ENCODE peak calls at places on chromosomes 3 and 15, in seven cellular contexts. F is neural progenitor cell; D is stimulated activated CD4-positive, alpha-beta T cell treated with anti-CD3 and anti-CD28 coated beads, Interleukin-2, amount 100 ng/mL, for 48 hours; Z is AG09319; L is BE2C; C is progenitor cell of endocrine pancreas; K is NCI-H1694. E is an unnamed sample.

GRCh38 chr15:41417418-41417811 is 520 bp downstream of the RTF1 start:
- DNase-seq in F (peak), D (peak), Z (no peak), L (peak), C (peak), K (no peak), E (peak)

GRCh38 chr3:158539414-158540014 is 31.5 kb upstream of the MLF1 start:
- DNase-seq in F (peak), D (peak), Z (no peak), L (peak), C (no peak), K (peak), E (no peak)

GRCh38 chr3:39315420-39315819 is 14.1 kb upstream of the CCR8 start:
- DNase-seq in F (no peak), D (no peak), Z (no peak), L (no peak), C (no peak), K (no peak), E (no peak)

GRCh38 chr3:56001537-56001936 is 466.7 kb downstream of the ERC2 start:
- DNase-seq in F (no peak), D (no peak), Z (no peak), L (no peak), C (no peak), K (no peak), E (no peak)

GRCh38 chr3:4292301-4292700 is 10.9 kb upstream of the SETMAR start:
- DNase-seq in F (no peak), D (no peak), Z (no peak), L (no peak), C (no peak), K (no peak), E (no peak)

GRCh38 chr3:114411811-114412803 is 118.3 kb downstream of the TIGIT start:
- DNase-seq in F (no peak), D (peak), Z (no peak), L (no peak), C (no peak), K (no peak), E (no peak)

GRCh38 chr3:129481783-129482332 is 41.8 kb downstream of the IFT122 start:
- DNase-seq in F (no peak), D (peak), Z (no peak), L (peak), C (no peak), K (no peak), E (no peak)

GRCh38 chr3:41598804-41599481 is 363.0 kb downstream of the ULK4 start:
- DNase-seq in F (no peak), D (no peak), Z (no peak), L (no peak), C (no peak), K (no peak), E (no peak)

GRCh38 chr15:88610756-88611231 is 10.3 kb upstream of the AEN start:
- DNase-seq in F (peak), D (no peak), Z (no peak), L (no peak), C (no peak), K (no peak), E (no peak)

GRCh38 chr15:49649987-49650386 is 29.1 kb downstream of the DTWD1 start:
- DNase-seq in F (no peak), D (no peak), Z (no peak), L (no peak), C (no peak), K (no peak), E (no peak)

GRCh38 chr15:38868326-38869114 is 303.9 kb upstream of the RASGRP1 start:
- DNase-seq in F (no peak), D (no peak), Z (peak), L (no peak), C (no peak), K (no peak), E (no peak)

GRCh38 chr3:138642226-138642926 is 33.8 kb downstream of the FAIM start:
- DNase-seq in F (no peak), D (no peak), Z (no peak), L (no peak), C (no peak), K (no peak), E (no peak)

GRCh38 chr15:73631915-73632669 is 1.1 kb downstream of the NPTN start:
- DNase-seq in F (peak), D (no peak), Z (no peak), L (peak), C (no peak), K (no peak), E (no peak)

GRCh38 chr15:48569591-48570302 is 75.8 kb downstream of the FBN1 start:
- DNase-seq in F (no peak), D (no peak), Z (no peak), L (no peak), C (no peak), K (no peak), E (no peak)

GRCh38 chr3:13782501-13782900 is 97.4 kb downstream of the WNT7A start:
- DNase-seq in F (no peak), D (no peak), Z (no peak), L (no peak), C (no peak), K (no peak), E (no peak)

GRCh38 chr3:49081429-49081828 is 12.4 kb downstream of the QRICH1 start:
- DNase-seq in F (no peak), D (no peak), Z (no peak), L (no peak), C (no peak), K (no peak), E (no peak)